ENCODE peak calls at places on chromosomes 16 and 17, in six cellular contexts. A, O, T, I, X and D are unnamed samples.

GRCh38 chr16:27600386-27600785 is 50.4 kb downstream of the KATNIP start:
- DNase-seq in A (no peak), O (no peak), T (no peak), I (no peak), X (peak; percentile 51), D (no peak)

GRCh38 chr17:40541873-40542561 is 23.3 kb downstream of the CCR7 start:
- DNase-seq in A (peak; percentile 83), O (peak; percentile 81), T (no peak), I (no peak), X (no peak), D (no peak)

GRCh38 chr16:10485698-10486382 is 94.6 kb downstream of the EMP2 start:
- DNase-seq in A (no peak), O (no peak), T (no peak), I (no peak), X (no peak), D (no peak)

GRCh38 chr16:86619263-86619935 is 41.0 kb downstream of the FOXL1 start:
- DNase-seq in A (no peak), O (peak; percentile 43), T (no peak), I (no peak), X (peak; percentile 69), D (peak; percentile 80)

GRCh38 chr17:63838586-63839184 is 3.8 kb downstream of the SMARCD2 start:
- DNase-seq in A (peak; percentile 95), O (peak; percentile 93), T (peak; percentile 94), I (no peak), X (peak; percentile 47), D (no peak)

GRCh38 chr17:1767358-1767757 is 5.5 kb downstream of the SERPINF1 start:
- DNase-seq in A (peak; percentile 61), O (no peak), T (no peak), I (no peak), X (no peak), D (no peak)

GRCh38 chr16:74567901-74568300 is 39.0 kb downstream of the GLG1 start:
- DNase-seq in A (no peak), O (no peak), T (no peak), I (no peak), X (no peak), D (no peak)

GRCh38 chr17:51397361-51398127 is 137.2 kb downstream of the UTP18 start:
- DNase-seq in A (no peak), O (peak; percentile 11), T (no peak), I (no peak), X (no peak), D (no peak)

GRCh38 chr17:14205992-14206461 is 30.6 kb downstream of the CDRT15 start:
- DNase-seq in A (peak; percentile 78), O (no peak), T (peak; percentile 82), I (no peak), X (peak; percentile 17), D (peak; percentile 76)

GRCh38 chr17:77492446-77493237 is 351.9 kb downstream of the SEC14L1 start:
- DNase-seq in A (no peak), O (no peak), T (no peak), I (no peak), X (no peak), D (no peak)

GRCh38 chr17:40561871-40562611 is 3.2 kb downstream of the CCR7 start:
- DNase-seq in A (no peak), O (no peak), T (no peak), I (no peak), X (no peak), D (peak; percentile 57)

GRCh38 chr16:49463529-49463928 is 89.9 kb downstream of the C16orf78 start:
- DNase-seq in A (no peak), O (no peak), T (no peak), I (peak; percentile 79), X (no peak), D (peak; percentile 74)

GRCh38 chr16:68272501-68273209 is 8.3 kb downstream of the SLC7A6 start:
- DNase-seq in A (no peak), O (no peak), T (peak; percentile 45), I (no peak), X (no peak), D (no peak)

GRCh38 chr16:68978303-68978954 is 127.0 kb upstream of the HAS3 start:
- DNase-seq in A (no peak), O (no peak), T (no peak), I (no peak), X (no peak), D (no peak)

GRCh38 chr16:17835118-17835949 is 364.6 kb upstream of the XYLT1 start:
- DNase-seq in A (no peak), O (peak; percentile 55), T (no peak), I (no peak), X (no peak), D (no peak)
- TF ChIP-seq CTCF in A (no peak), O (no peak), T (no peak), I (no peak), X (no peak), D (no peak)

GRCh38 chr16:56630134-56630533 is 2.3 kb upstream of the MT1M start:
- DNase-seq in A (no peak), O (no peak), T (no peak), I (peak; percentile 75), X (no peak), D (no peak)
- TF ChIP-seq CTCF in A (no peak), O (no peak), T (no peak), I (no peak), X (no peak), D (no peak)

DNA sequence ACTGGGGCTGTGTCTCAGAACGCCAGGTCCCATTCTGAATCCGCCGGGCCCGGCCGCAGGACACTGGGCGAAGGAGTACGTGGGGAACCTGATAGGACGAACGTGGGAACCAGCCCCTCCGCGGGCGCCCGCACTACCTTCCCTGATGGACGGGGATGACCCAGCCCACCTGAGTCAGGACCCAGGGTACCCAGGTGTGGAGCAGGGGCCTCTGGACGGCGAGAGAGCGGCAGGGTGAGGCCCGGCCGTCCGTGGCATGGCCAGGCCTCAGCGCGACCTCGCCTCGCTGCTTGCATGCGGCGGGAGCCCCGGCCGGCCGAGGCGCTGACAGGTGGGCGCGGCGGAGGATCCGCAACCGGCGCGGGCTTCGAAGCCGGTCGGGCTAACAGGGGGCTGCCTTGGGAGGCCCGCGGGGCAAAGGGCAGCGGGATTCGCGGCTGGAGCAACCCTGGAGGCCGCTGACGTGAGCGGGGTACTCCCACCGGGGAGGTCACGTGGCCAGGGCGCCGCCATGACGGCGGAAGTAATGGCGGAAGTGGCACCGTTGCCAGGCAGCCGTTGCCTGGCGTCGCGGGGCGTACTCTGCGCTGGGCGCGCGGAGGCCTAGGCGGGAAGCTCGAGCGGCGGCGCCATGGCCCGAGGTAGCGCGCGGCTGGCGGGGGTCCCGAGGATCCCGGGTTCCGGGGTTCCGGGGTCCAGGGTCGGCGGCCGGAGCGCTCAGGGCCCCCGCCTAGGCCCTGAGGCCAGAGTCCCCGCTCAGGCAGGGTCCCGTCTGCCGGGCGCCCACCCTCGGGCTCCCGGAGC is at the start of gene WDR90:
- DNase-seq in A (peak; percentile 94), O (peak; percentile 89), T (peak; percentile 96), I (peak; percentile 96), X (peak; percentile 97), D (peak; percentile 96)
- TF ChIP-seq CTCF in A (no peak), O (no peak), T (no peak), I (no peak), X (no peak), D (no peak)

GRCh38 chr17:32625971-32626370 is 139.2 kb downstream of the CDK5R1 start:
- DNase-seq in A (no peak), O (no peak), T (no peak), I (no peak), X (no peak), D (no peak)

GRCh38 chr17:32627233-32628008 is 140.6 kb downstream of the CDK5R1 start:
- DNase-seq in A (no peak), O (peak; percentile 10), T (no peak), I (no peak), X (peak; percentile 98), D (no peak)

GRCh38 chr17:32623196-32623595 is 136.4 kb downstream of the CDK5R1 start:
- DNase-seq in A (no peak), O (no peak), T (no peak), I (no peak), X (no peak), D (no peak)

GRCh38 chr17:32628645-32629044 is 141.9 kb downstream of the CDK5R1 start:
- DNase-seq in A (no peak), O (no peak), T (no peak), I (no peak), X (no peak), D (no peak)

DNA sequence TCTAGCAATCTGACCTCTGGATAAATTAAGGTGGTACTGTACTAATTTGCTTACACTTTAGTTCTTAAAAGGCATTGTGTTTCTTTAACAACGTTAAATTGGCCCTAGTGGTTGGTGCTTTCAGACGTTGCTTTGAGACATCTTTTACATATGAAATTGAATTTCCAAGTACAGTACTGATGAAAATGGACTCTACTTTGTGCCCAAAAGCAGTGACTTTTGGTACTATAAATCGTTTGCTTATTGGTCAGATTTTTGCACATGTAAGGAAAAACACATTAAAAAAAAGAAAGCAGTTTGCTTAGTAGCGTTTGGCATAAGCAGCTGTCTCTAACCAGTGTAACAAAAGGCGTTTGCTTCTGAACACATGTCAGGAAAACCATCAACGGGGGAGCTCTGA is 139.6 kb downstream of the CDK5R1 start:
- DNase-seq in A (no peak), O (no peak), T (no peak), I (no peak), X (no peak), D (no peak)
- TF ChIP-seq CTCF in A (no peak), O (no peak), T (no peak), I (no peak), X (no peak), D (no peak)

GRCh38 chr17:17890773-17891759 is 54.3 kb upstream of the SREBF1 start:
- DNase-seq in A (peak; percentile 34), O (peak; percentile 77), T (no peak), I (peak; percentile 82), X (peak; percentile 79), D (peak; percentile 88)

GRCh38 chr17:17892731-17893130 is 55.9 kb upstream of the SREBF1 start:
- DNase-seq in A (no peak), O (no peak), T (no peak), I (no peak), X (no peak), D (no peak)

GRCh38 chr17:17888821-17889220 is 52.0 kb upstream of the SREBF1 start:
- DNase-seq in A (no peak), O (no peak), T (no peak), I (no peak), X (peak; percentile 82), D (no peak)

GRCh38 chr17:17889922-17890321 is 53.1 kb upstream of the SREBF1 start:
- DNase-seq in A (no peak), O (no peak), T (no peak), I (no peak), X (no peak), D (no peak)

DNA sequence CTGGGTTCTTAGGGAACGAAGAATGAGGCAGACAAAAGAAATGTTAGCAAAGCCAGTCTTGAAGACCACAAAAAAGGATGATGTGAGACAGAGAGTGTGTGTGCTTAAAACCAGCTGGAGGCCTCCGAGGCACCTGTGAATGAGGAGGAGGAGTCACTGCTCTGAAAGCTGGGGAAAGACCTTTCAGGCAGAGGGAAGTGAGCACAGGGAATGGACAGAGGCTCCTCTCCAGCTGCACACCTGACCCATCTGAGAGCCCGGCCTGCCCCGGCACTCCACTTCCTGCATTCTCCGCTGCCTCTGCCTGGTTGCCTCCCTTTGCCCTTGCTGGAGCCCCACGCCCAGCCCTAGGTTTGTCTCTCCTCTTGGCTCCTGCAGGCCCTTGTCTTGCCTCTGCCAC is 55.2 kb upstream of the SREBF1 start:
- DNase-seq in A (no peak), O (no peak), T (no peak), I (peak; percentile 37), X (no peak), D (no peak)
- TF ChIP-seq CTCF in A (no peak), O (no peak), T (no peak), I (no peak), X (no peak), D (no peak)